ENCODE peak calls at places on chromosomes 4 and X, in four cellular contexts. One of them, this sample, is unnamed. For H3K27me3 and H3K4me1, the result is how much of the 10 kb centered on the place peaks cover.

GRCh38 chr4:37762294-37763163 is 64.0 kb upstream of the PGM2 start:
- DNase-seq in H1: no peak
- DNase-seq in heart left ventricle: no peak
- DNase-seq in NT2/D1: no peak
- DNase-seq in this sample: no peak

GRCh38 chr4:16819652-16820051 is 78.8 kb downstream of the LDB2 start:
- DNase-seq in H1: no peak
- DNase-seq in heart left ventricle: no peak
- DNase-seq in NT2/D1: no peak
- DNase-seq in this sample: no peak

GRCh38 chr4:110623710-110624015 is 786 bp upstream of the PITX2 start:
- DNase-seq in H1: no peak
- DNase-seq in heart left ventricle: no peak
- DNase-seq in NT2/D1: no peak
- DNase-seq in this sample: no peak

GRCh38 chrX:72202792-72203401 is 21.3 kb downstream of the PIN4 start:
- DNase-seq in H1: no peak
- DNase-seq in heart left ventricle: no peak
- DNase-seq in NT2/D1: peak
- DNase-seq in this sample: no peak

GRCh38 chrX:110514498-110514897 is 155.8 kb downstream of the RTL9 start:
- DNase-seq in H1: no peak
- DNase-seq in heart left ventricle: no peak
- DNase-seq in NT2/D1: no peak
- DNase-seq in this sample: no peak

GRCh38 chrX:331772-332495 is 13.3 kb upstream of the GTPBP6 start:
- DNase-seq in H1: no peak
- DNase-seq in heart left ventricle: peak
- DNase-seq in NT2/D1: no peak
- DNase-seq in this sample: no peak

GRCh38 chr4:173459857-173460256 is 60.9 kb upstream of the SCRG1 start:
- DNase-seq in H1: no peak
- DNase-seq in heart left ventricle: no peak
- DNase-seq in NT2/D1: no peak
- DNase-seq in this sample: no peak

GRCh38 chrX:98379134-98379533 is 1495.4 kb downstream of the RPA4 start:
- DNase-seq in H1: no peak
- DNase-seq in heart left ventricle: no peak
- DNase-seq in NT2/D1: no peak
- DNase-seq in this sample: no peak

GRCh38 chrX:46758163-46758955 is 559 bp downstream of the SLC9A7 start:
- DNase-seq in H1: no peak
- DNase-seq in heart left ventricle: no peak
- DNase-seq in NT2/D1: no peak
- DNase-seq in this sample: no peak

GRCh38 chr4:127809173-127809800 is 27.2 kb downstream of the HSPA4L start:
- DNase-seq in H1: no peak
- DNase-seq in heart left ventricle: no peak
- DNase-seq in NT2/D1: no peak
- DNase-seq in this sample: no peak

GRCh38 chr4:24968992-24969391 is 56.1 kb upstream of the CCDC149 start:
- DNase-seq in H1: no peak
- DNase-seq in heart left ventricle: no peak
- DNase-seq in NT2/D1: no peak
- DNase-seq in this sample: no peak

GRCh38 chr4:154086247-154086646 is 297.4 kb upstream of the SFRP2 start:
- DNase-seq in H1: no peak
- DNase-seq in heart left ventricle: no peak
- DNase-seq in NT2/D1: no peak
- DNase-seq in this sample: no peak

GRCh38 chr4:57080781-57081650 is 29.2 kb downstream of the IGFBP7 start:
- DNase-seq in H1: no peak
- DNase-seq in heart left ventricle: no peak
- DNase-seq in NT2/D1: no peak
- DNase-seq in this sample: peak

GRCh38 chr4:174763454-174764104 is 65.5 kb downstream of the GLRA3 start:
- DNase-seq in H1: no peak
- DNase-seq in heart left ventricle: no peak
- DNase-seq in NT2/D1: no peak
- DNase-seq in this sample: no peak

GRCh38 chrX:119145241-119145653 is 17.6 kb upstream of the KIAA1210 start:
- DNase-seq in H1: no peak
- DNase-seq in heart left ventricle: no peak
- DNase-seq in NT2/D1: peak
- DNase-seq in this sample: no peak

GRCh38 chr4:13627185-13627605 is 330 bp downstream of the BOD1L1 start:
- DNase-seq in H1: no peak
- DNase-seq in heart left ventricle: peak
- DNase-seq in NT2/D1: no peak
- DNase-seq in this sample: no peak

GRCh38 chr4:158895797-158896442 is 127.1 kb downstream of the FNIP2 start:
- DNase-seq in H1: no peak
- DNase-seq in heart left ventricle: no peak
- DNase-seq in NT2/D1: no peak
- DNase-seq in this sample: peak

GRCh38 chr4:141302926-141303325 is 82.2 kb downstream of the ZNF330 start:
- DNase-seq in H1: no peak
- DNase-seq in heart left ventricle: no peak
- DNase-seq in NT2/D1: no peak
- DNase-seq in this sample: no peak

GRCh38 chrX:115690554-115691216 is 129.7 kb downstream of the PLS3 start:
- DNase-seq in H1: peak
- DNase-seq in heart left ventricle: peak
- DNase-seq in NT2/D1: peak
- DNase-seq in this sample: peak

GRCh38 chr4:80361329-80361900 is 25.9 kb downstream of the CFAP299 start:
- DNase-seq in H1: no peak
- DNase-seq in heart left ventricle: no peak
- DNase-seq in NT2/D1: no peak
- DNase-seq in this sample: no peak

GRCh38 chr4:172666711-172667368 is 501.8 kb upstream of the GALNT7 start:
- DNase-seq in H1: no peak
- DNase-seq in heart left ventricle: no peak
- DNase-seq in NT2/D1: no peak
- DNase-seq in this sample: no peak

GRCh38 chrX:73916931-73917657 is 354.1 kb downstream of the CHIC1 start:
- DNase-seq in H1: peak
- DNase-seq in heart left ventricle: no peak
- DNase-seq in NT2/D1: peak
- DNase-seq in this sample: peak

GRCh38 chr4:55215087-55215486 is 89.7 kb upstream of the KDR start:
- DNase-seq in H1: no peak
- DNase-seq in heart left ventricle: no peak
- DNase-seq in NT2/D1: no peak
- DNase-seq in this sample: no peak

GRCh38 chr4:83174844-83175414 is 60.4 kb upstream of the PLAC8 start:
- DNase-seq in H1: no peak
- DNase-seq in heart left ventricle: no peak
- DNase-seq in NT2/D1: no peak
- DNase-seq in this sample: no peak

GRCh38 chr4:84582988-84583870 is at the start of gene CDS1:
- DNase-seq in H1: no peak
- DNase-seq in heart left ventricle: peak
- DNase-seq in NT2/D1: no peak
- DNase-seq in this sample: peak

GRCh38 chr4:78437608-78438088 is 113.9 kb upstream of the ANXA3 start:
- DNase-seq in H1: no peak
- DNase-seq in heart left ventricle: no peak
- DNase-seq in NT2/D1: no peak
- DNase-seq in this sample: no peak

GRCh38 chr4:80197601-80198444 is 520 bp downstream of the PRDM8 start:
- DNase-seq in H1: no peak
- DNase-seq in heart left ventricle: no peak
- DNase-seq in NT2/D1: no peak
- DNase-seq in this sample: no peak

GRCh38 chrX:96713303-96713702 is 28.7 kb downstream of the DIAPH2 start:
- DNase-seq in H1: no peak
- DNase-seq in heart left ventricle: no peak
- DNase-seq in NT2/D1: no peak
- DNase-seq in this sample: no peak

GRCh38 chrX:134244043-134244442 is 7.1 kb downstream of the CCDC160 start:
- DNase-seq in H1: no peak
- DNase-seq in heart left ventricle: no peak
- DNase-seq in NT2/D1: no peak
- DNase-seq in this sample: no peak

GRCh38 chrX:72268601-72269365 is 8.3 kb downstream of the RPS4X start:
- DNase-seq in H1: no peak
- DNase-seq in heart left ventricle: no peak
- DNase-seq in NT2/D1: no peak
- DNase-seq in this sample: peak

GRCh38 chr4:114677346-114677979 is 78.9 kb downstream of the UGT8 start:
- DNase-seq in H1: no peak
- DNase-seq in heart left ventricle: no peak
- DNase-seq in NT2/D1: no peak
- DNase-seq in this sample: no peak

GRCh38 chr4:14165253-14165942 is 537.9 kb upstream of the BOD1L1 start:
- DNase-seq in H1: no peak
- DNase-seq in heart left ventricle: no peak
- DNase-seq in NT2/D1: no peak
- DNase-seq in this sample: no peak

GRCh38 chrX:39985551-39985950 is 112.2 kb downstream of the BCOR start:
- DNase-seq in H1: no peak
- DNase-seq in heart left ventricle: no peak
- DNase-seq in NT2/D1: no peak
- DNase-seq in this sample: no peak

GRCh38 chr4:172095161-172095560 is 282.0 kb downstream of the GALNTL6 start:
- DNase-seq in H1: no peak
- DNase-seq in heart left ventricle: no peak
- DNase-seq in NT2/D1: no peak
- DNase-seq in this sample: no peak

GRCh38 chrX:67697452-67697851 is 153.6 kb downstream of the AR start:
- DNase-seq in H1: no peak
- DNase-seq in heart left ventricle: no peak
- DNase-seq in NT2/D1: no peak
- DNase-seq in this sample: no peak

GRCh38 chrX:67693928-67694327 is 150.1 kb downstream of the AR start:
- DNase-seq in H1: no peak
- DNase-seq in heart left ventricle: no peak
- DNase-seq in NT2/D1: no peak
- DNase-seq in this sample: no peak

GRCh38 chrX:67692246-67692645 is 148.4 kb downstream of the AR start:
- DNase-seq in H1: no peak
- DNase-seq in heart left ventricle: no peak
- DNase-seq in NT2/D1: no peak
- DNase-seq in this sample: peak
- H3K27me3 ChIP-seq in H1: under half
- H3K27me3 ChIP-seq in heart left ventricle: under half
- H3K27me3 ChIP-seq in NT2/D1: under half
- H3K27me3 ChIP-seq in this sample: under half

GRCh38 chr4:6693274-6694176 is at the start of gene S100P:
- DNase-seq in H1: no peak
- DNase-seq in heart left ventricle: no peak
- DNase-seq in NT2/D1: no peak
- DNase-seq in this sample: no peak
- H3K4me1 ChIP-seq in H1: under half
- H3K4me1 ChIP-seq in heart left ventricle: half or more
- H3K4me1 ChIP-seq in NT2/D1: under half
- H3K4me1 ChIP-seq in this sample: under half

GRCh38 chr4:169404959-169405358 is 134.2 kb upstream of the SH3RF1 start:
- DNase-seq in H1: peak
- DNase-seq in heart left ventricle: no peak
- DNase-seq in NT2/D1: peak
- DNase-seq in this sample: no peak
- H3K4me3 ChIP-seq in H1: no peak
- H3K4me3 ChIP-seq in heart left ventricle: no peak
- H3K4me3 ChIP-seq in NT2/D1: no peak
- H3K4me3 ChIP-seq in this sample: no peak

DNA sequence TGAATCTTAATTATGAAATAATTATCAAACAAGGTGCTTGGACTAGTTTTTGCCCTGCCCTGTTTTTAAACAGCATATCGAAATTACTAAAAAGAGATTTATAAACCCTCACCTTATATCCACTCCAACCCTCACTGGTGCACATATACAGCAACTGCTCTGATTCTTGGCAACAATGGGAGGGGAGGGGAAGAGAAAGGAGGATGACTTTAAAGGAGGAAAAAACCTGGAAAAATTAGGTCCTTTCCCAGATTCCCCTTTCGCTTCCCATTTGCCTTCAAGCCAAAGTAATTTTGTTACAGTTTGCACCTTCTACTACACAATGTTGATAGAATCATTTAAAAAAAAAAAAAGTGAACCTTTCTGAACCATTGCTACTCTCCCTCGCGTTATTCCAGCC is 745 bp upstream of the MAB21L2 start:
- DNase-seq in H1: no peak
- DNase-seq in heart left ventricle: no peak
- DNase-seq in NT2/D1: no peak
- DNase-seq in this sample: no peak
- H3K27me3 ChIP-seq in H1: under half
- H3K27me3 ChIP-seq in heart left ventricle: under half
- H3K27me3 ChIP-seq in NT2/D1: half or more
- H3K27me3 ChIP-seq in this sample: under half

GRCh38 chr4:75724066-75724866 is at the start of gene USO1:
- DNase-seq in H1: peak
- DNase-seq in heart left ventricle: peak
- DNase-seq in NT2/D1: peak
- DNase-seq in this sample: peak
- H3K4me1 ChIP-seq in H1: under half
- H3K4me1 ChIP-seq in heart left ventricle: half or more
- H3K4me1 ChIP-seq in NT2/D1: under half
- H3K4me1 ChIP-seq in this sample: under half

GRCh38 chrX:56813318-56813837 is 84.3 kb downstream of the NBDY start:
- DNase-seq in H1: no peak
- DNase-seq in heart left ventricle: no peak
- DNase-seq in NT2/D1: no peak
- DNase-seq in this sample: no peak
- H3K4me3 ChIP-seq in H1: no peak
- H3K4me3 ChIP-seq in heart left ventricle: no peak
- H3K4me3 ChIP-seq in NT2/D1: no peak
- H3K4me3 ChIP-seq in this sample: no peak

GRCh38 chr4:74362347-74362746 is 2.6 kb upstream of the EREG start:
- DNase-seq in H1: no peak
- DNase-seq in heart left ventricle: no peak
- DNase-seq in NT2/D1: no peak
- DNase-seq in this sample: no peak

GRCh38 chr4:74357965-74358364 is 7.0 kb upstream of the EREG start:
- DNase-seq in H1: no peak
- DNase-seq in heart left ventricle: no peak
- DNase-seq in NT2/D1: no peak
- DNase-seq in this sample: no peak
- H3K27me3 ChIP-seq in H1: under half
- H3K27me3 ChIP-seq in heart left ventricle: under half
- H3K27me3 ChIP-seq in NT2/D1: under half
- H3K27me3 ChIP-seq in this sample: under half

GRCh38 chr4:102620697-102621497 is 119.7 kb downstream of the NFKB1 start:
- DNase-seq in H1: no peak
- DNase-seq in heart left ventricle: no peak
- DNase-seq in NT2/D1: no peak
- DNase-seq in this sample: peak
- H3K4me1 ChIP-seq in H1: under half
- H3K4me1 ChIP-seq in heart left ventricle: under half
- H3K4me1 ChIP-seq in NT2/D1: under half
- H3K4me1 ChIP-seq in this sample: under half